ENCODE peak calls at places on chromosome 14, in six cellular contexts. C is CD8-positive, alpha-beta memory T cell; V is ascending aorta; R is heart right ventricle; A is mucosa of descending colon; M is neuronal stem cell. E is an unnamed sample. For H3K4me1, the result is how much of the 10 kb centered on the place peaks cover.

GRCh38 chr14:57617510-57617909 is 123.9 kb upstream of the CCDC198 start:
- DNase-seq in C (no peak), A (no peak), M (peak), R (no peak), V (no peak), E (no peak)

GRCh38 chr14:77890873-77891272 is 91.0 kb downstream of the ADCK1 start:
- DNase-seq in A (no peak), M (no peak), C (no peak), V (no peak), R (no peak), E (no peak)

GRCh38 chr14:59576332-59577294 is at the start of gene CCDC175:
- DNase-seq in M (peak), C (peak), R (peak), A (peak), V (peak), E (peak)

GRCh38 chr14:85444685-85445084 is 85.3 kb upstream of the FLRT2 start:
- DNase-seq in C (no peak), R (peak), M (no peak), A (no peak), V (no peak), E (no peak)

GRCh38 chr14:89146291-89146690 is 270.7 kb downstream of the FOXN3 start:
- DNase-seq in C (no peak), V (no peak), A (no peak), M (no peak), R (no peak), E (no peak)

GRCh38 chr14:90599748-90600507 is 203.1 kb downstream of the CALM1 start:
- DNase-seq in R (no peak), M (no peak), C (no peak), V (no peak), A (no peak), E (no peak)

GRCh38 chr14:95895720-95896119 is 19.1 kb downstream of the TUNAR start:
- DNase-seq in R (no peak), M (no peak), V (no peak), C (no peak), A (no peak), E (no peak)

GRCh38 chr14:93068721-93069120 is 47.0 kb downstream of the ITPK1 start:
- DNase-seq in C (no peak), M (no peak), R (no peak), V (no peak), A (no peak), E (no peak)

GRCh38 chr14:95833429-95833828 is 43.2 kb upstream of the TUNAR start:
- DNase-seq in V (no peak), R (no peak), M (no peak), C (no peak), A (no peak), E (no peak)

GRCh38 chr14:89144642-89145041 is 272.4 kb downstream of the FOXN3 start:
- DNase-seq in V (no peak), C (no peak), R (no peak), A (no peak), M (no peak), E (no peak)

GRCh38 chr14:50955373-50956043 is 11.2 kb upstream of the PYGL start:
- DNase-seq in V (peak), A (peak), R (no peak), C (no peak), M (no peak), E (no peak)

GRCh38 chr14:93528884-93529558 is 98.3 kb downstream of the UNC79 start:
- DNase-seq in C (no peak), V (no peak), A (no peak), M (no peak), R (no peak), E (no peak)

GRCh38 chr14:23548351-23549318 is 2.9 kb downstream of the ZFHX2 start:
- DNase-seq in M (no peak), A (no peak), C (no peak), V (no peak), R (no peak), E (no peak)

GRCh38 chr14:65356327-65356836 is 56.1 kb upstream of the FUT8 start:
- DNase-seq in C (no peak), V (no peak), R (no peak), M (no peak), A (no peak), E (no peak)

GRCh38 chr14:92692822-92693226 is 55.6 kb downstream of the LGMN start:
- DNase-seq in C (no peak), A (peak), V (peak), R (peak), M (no peak), E (no peak)

DNA sequence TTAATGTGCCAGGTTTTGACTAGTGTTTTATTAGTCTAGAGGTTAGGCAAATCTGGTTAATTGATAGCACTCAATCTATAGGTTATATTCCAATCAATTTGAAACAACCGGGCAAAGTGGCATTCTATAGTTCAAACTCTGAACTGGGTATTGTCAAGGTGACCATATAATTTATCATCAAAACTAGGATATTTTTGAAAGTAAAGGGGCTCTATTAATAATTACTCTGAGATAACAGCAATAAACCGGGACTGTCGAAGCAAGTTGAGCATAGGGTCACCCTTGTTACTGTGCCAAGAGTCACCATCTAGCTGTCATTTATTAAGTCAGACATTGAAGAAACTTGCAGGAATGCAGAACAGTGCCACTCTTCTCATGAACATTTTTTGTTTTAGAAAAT is 321.2 kb downstream of the RAD51B start:
- DNase-seq in V (no peak), M (no peak), R (no peak), A (no peak), C (no peak), E (no peak)
- H3K4me3 ChIP-seq in V (no peak), M (no peak), R (no peak), A (no peak), C (no peak), E (no peak)

DNA sequence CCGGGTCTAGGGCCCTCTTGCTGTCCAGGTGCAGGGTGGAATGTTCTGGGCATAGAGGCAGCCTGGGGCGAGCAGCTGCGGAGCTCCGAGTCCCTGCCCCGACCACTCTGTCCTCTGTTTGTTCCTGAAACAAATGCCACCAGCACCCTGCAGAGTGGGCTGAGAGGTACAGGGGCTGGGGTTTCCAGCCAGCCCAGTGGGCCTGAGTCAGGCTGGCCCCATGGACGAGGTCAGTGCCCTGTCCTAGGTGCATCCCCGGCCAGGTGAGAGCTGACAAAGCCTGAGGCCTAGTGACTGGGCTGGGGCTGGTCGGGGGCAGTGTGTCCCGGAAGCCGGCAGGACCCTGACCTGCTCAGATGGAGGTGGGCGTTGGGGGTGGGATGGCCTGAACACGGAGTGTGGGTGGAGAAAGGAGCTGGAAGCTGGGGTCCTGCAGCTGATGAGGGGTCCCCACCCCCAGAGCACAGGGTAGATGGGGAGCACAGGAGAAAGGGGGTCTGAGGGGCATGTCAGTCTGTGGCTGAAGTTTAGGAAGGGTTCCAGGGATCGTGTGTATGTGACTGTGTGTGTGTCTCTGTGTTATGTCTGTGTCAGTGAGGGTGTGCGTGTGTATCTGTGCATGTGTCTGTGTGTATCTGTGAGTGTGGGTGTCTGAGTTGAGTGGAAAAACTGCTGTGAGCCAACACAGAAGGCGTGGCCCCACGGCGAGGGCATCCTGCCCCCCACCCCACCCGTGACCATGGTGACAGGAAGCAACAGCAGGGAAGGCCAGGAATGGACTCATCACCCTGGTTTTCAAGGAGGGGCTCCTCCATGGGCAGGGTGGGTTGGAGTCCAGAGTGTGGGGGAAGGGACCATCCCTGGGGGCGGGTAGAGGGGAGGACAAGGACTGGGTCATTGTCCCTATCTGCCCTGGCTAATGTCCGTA is 2.4 kb upstream of the CRIP1 start:
- DNase-seq in R (peak), V (peak), A (no peak), M (no peak), C (peak), E (peak)
- H3K4me1 ChIP-seq in R (half or more), V (half or more), A (half or more), M (half or more), C (half or more), E (half or more)

GRCh38 chr14:106681161-106681955 is 1155.0 kb downstream of the TMEM121 start:
- DNase-seq in C (no peak), A (no peak), M (no peak), R (no peak), V (no peak), E (no peak)

GRCh38 chr14:106679776-106680175 is 1153.4 kb downstream of the TMEM121 start:
- DNase-seq in V (no peak), R (no peak), M (no peak), C (no peak), A (no peak), E (no peak)
- H3K4me3 ChIP-seq in V (no peak), R (no peak), M (no peak), C (no peak), A (no peak), E (no peak)

DNA sequence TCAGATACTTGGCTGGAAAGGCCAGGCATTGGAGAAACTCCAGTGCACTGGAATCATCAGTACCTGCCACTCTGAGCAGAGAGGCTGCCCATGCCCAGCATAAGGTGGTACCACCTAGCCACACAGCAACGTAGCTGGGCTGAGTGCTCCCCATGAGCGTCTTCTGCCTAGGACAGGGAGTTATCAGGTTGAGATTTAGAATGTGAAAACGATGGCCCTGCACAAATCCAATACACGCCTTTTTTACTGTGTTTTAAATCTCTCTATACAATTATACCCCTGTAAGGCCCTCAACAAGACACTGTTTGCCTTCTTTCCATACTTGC is 66.7 kb upstream of the PTGR2 start:
- DNase-seq in C (no peak), V (no peak), R (no peak), M (no peak), A (no peak), E (no peak)
- H3K4me1 ChIP-seq in C (half or more), V (half or more), R (half or more), M (under half), A (under half), E (under half)

GRCh38 chr14:29663281-29663801 is 264.3 kb downstream of the PRKD1 start:
- DNase-seq in A (no peak), M (no peak), C (no peak), R (no peak), V (no peak), E (no peak)
- H3K4me3 ChIP-seq in A (no peak), M (no peak), C (no peak), R (no peak), V (no peak), E (no peak)

GRCh38 chr14:103015426-103015825 is 41.9 kb downstream of the CDC42BPB start:
- DNase-seq in C (no peak), V (peak), A (no peak), M (no peak), R (no peak), E (no peak)
- H3K4me1 ChIP-seq in C (under half), V (under half), A (under half), M (under half), R (under half), E (under half)

DNA sequence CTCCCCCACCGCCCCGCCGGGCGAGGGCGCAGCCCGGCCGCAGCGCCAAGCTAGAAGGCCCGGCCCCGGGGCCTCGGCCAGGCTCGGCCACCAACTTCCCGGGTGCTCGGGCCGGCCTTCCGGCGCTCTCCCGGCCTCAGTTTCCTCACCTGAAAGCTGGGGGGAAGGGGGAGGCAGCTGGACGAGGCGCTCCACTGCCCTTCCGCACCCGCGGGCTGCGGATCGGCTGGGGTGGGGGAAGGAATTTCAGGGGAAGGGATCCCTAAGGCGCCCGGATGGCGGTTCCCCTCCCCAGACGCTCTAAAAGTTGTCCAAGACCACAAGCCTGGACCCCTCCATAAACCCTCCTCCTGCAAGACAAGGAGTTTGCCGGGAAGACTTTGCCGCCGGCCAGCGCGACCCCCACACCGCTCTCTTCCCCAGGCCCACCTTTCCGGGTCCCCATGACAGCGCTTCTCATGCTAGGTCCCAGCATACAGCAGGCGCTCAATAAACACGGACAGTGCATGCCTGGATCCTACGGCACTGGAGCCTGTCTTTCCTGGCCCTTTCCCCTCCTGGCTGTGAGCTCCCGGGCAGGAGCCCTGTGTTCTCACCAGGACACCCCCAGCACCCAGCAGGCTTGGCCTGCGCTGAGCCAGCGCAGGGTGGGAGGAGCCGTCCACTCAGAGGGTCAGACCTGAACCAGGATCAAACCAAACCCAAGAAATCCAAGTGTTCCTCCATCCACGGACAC is 18.1 kb downstream of the BEGAIN start:
- DNase-seq in M (no peak), R (no peak), C (no peak), V (no peak), A (no peak), E (no peak)
- H3K4me3 ChIP-seq in M (peak), R (peak), C (no peak), V (peak), A (no peak), E (no peak)

E was measured in effector memory CD4-positive, alpha-beta T cell.